ENCODE peak calls at places on chromosome 9, in eight cellular contexts. I is stomach; U is mucosa of descending colon; K is PC-3; E is pancreas; X is IMR-90; F is CD8-positive, alpha-beta T cell; N is A673. G is an unnamed sample.
A peak's percentile ranks its signal among the peaks of the same experiment; 100 is the strongest.

GRCh38 chr9:84993105-84993504 is 323.6 kb downstream of the NTRK2 start:
- DNase-seq in I (no peak), U (no peak), K (no peak), E (no peak), X (no peak), F (no peak), N (no peak), G (no peak)

GRCh38 chr9:92807757-92808725 is 43.4 kb upstream of the BICD2 start:
- DNase-seq in I (no peak), U (no peak), K (no peak), E (no peak), X (no peak), F (peak; percentile 21), N (no peak), G (no peak)

GRCh38 chr9:90814355-90814754 is 12.7 kb downstream of the SYK start:
- DNase-seq in I (no peak), U (no peak), K (no peak), E (no peak), X (no peak), F (no peak), N (no peak), G (no peak)

GRCh38 chr9:101421653-101422065 is 13.9 kb downstream of the ALDOB start:
- DNase-seq in I (peak; percentile 76), U (no peak), K (no peak), E (peak; percentile 54), X (no peak), F (no peak), N (no peak), G (peak; percentile 34)

GRCh38 chr9:117414220-117414905 is 494 bp downstream of the ASTN2 start:
- DNase-seq in I (peak; percentile 37), U (peak; percentile 36), K (no peak), E (peak; percentile 47), X (no peak), F (no peak), N (no peak), G (no peak)

GRCh38 chr9:130860458-130861316 is 25.6 kb downstream of the ABL1 start:
- DNase-seq in I (peak; percentile 65), U (peak; percentile 66), K (no peak), E (no peak), X (peak; percentile 99), F (no peak), N (peak; percentile 37), G (peak; percentile 78)

GRCh38 chr9:113131689-113132151 is 19.1 kb upstream of the SLC31A2 start:
- DNase-seq in I (peak; percentile 37), U (no peak), K (peak; percentile 30), E (no peak), X (peak; percentile 37), F (no peak), N (peak; percentile 35), G (no peak)

GRCh38 chr9:14312721-14313377 is 1.1 kb downstream of the NFIB start:
- DNase-seq in I (no peak), U (peak; percentile 55), K (peak; percentile 22), E (peak; percentile 40), X (no peak), F (no peak), N (no peak), G (no peak)

GRCh38 chr9:38008168-38009034 is 60.6 kb downstream of the SHB start:
- DNase-seq in I (peak; percentile 35), U (no peak), K (peak; percentile 94), E (no peak), X (peak; percentile 93), F (no peak), N (peak; percentile 82), G (peak; percentile 80)

GRCh38 chr9:34403554-34404380 is 27.1 kb upstream of the MYORG start:
- DNase-seq in I (peak; percentile 77), U (no peak), K (peak; percentile 76), E (peak; percentile 76), X (peak; percentile 68), F (peak; percentile 59), N (peak; percentile 75), G (peak; percentile 75)

GRCh38 chr9:71363286-71363961 is 242.0 kb upstream of the TRPM3 start:
- DNase-seq in I (no peak), U (no peak), K (no peak), E (no peak), X (no peak), F (no peak), N (no peak), G (no peak)

GRCh38 chr9:2800385-2801179 is 43.3 kb downstream of the PUM3 start:
- DNase-seq in I (no peak), U (no peak), K (no peak), E (no peak), X (peak; percentile 36), F (no peak), N (peak; percentile 11), G (no peak)

GRCh38 chr9:33125871-33126822 is 41.0 kb downstream of the B4GALT1 start:
- DNase-seq in I (no peak), U (no peak), K (peak; percentile 5), E (no peak), X (peak; percentile 65), F (no peak), N (no peak), G (no peak)

GRCh38 chr9:108933231-108933630 is 693 bp downstream of the ELP1 start:
- DNase-seq in I (no peak), U (no peak), K (no peak), E (peak; percentile 10), X (peak; percentile 40), F (no peak), N (no peak), G (no peak)

GRCh38 chr9:126643945-126644527 is 30.3 kb downstream of the LMX1B start:
- DNase-seq in I (no peak), U (no peak), K (peak; percentile 51), E (peak; percentile 45), X (no peak), F (no peak), N (no peak), G (no peak)

GRCh38 chr9:120191141-120191540 is 388.8 kb downstream of the CDK5RAP2 start:
- DNase-seq in I (no peak), U (no peak), K (no peak), E (no peak), X (no peak), F (no peak), N (no peak), G (no peak)

GRCh38 chr9:38422555-38423245 is 1.6 kb downstream of the IGFBPL1 start:
- DNase-seq in I (no peak), U (no peak), K (no peak), E (no peak), X (no peak), F (no peak), N (no peak), G (no peak)

GRCh38 chr9:137034709-137035506 is 3.0 kb upstream of the FUT7 start:
- DNase-seq in I (peak; percentile 82), U (peak; percentile 91), K (peak; percentile 78), E (peak; percentile 86), X (peak; percentile 77), F (peak; percentile 90), N (peak; percentile 89), G (peak; percentile 83)

GRCh38 chr9:137037035-137037434 is 5.1 kb upstream of the FUT7 start:
- DNase-seq in I (no peak), U (no peak), K (no peak), E (no peak), X (no peak), F (no peak), N (no peak), G (no peak)

GRCh38 chr9:137034039-137034708 is 2.3 kb upstream of the FUT7 start:
- DNase-seq in I (peak; percentile 48), U (peak; percentile 85), K (no peak), E (no peak), X (no peak), F (no peak), N (no peak), G (no peak)

GRCh38 chr9:137035937-137036336 is 4.0 kb upstream of the FUT7 start:
- DNase-seq in I (no peak), U (no peak), K (no peak), E (no peak), X (no peak), F (no peak), N (no peak), G (no peak)

GRCh38 chr9:137035507-137035834 is 3.6 kb upstream of the FUT7 start:
- DNase-seq in I (no peak), U (no peak), K (no peak), E (no peak), X (no peak), F (no peak), N (no peak), G (no peak)
- TF ChIP-seq CTCF in I (no peak), U (no peak), K (peak; percentile 29), E (no peak), X (no peak), F (peak; percentile 12), N (peak; percentile 31), G (no peak)

GRCh38 chr9:136305822-136306690 is 2.2 kb upstream of the CCDC187 start:
- DNase-seq in I (no peak), U (no peak), K (no peak), E (no peak), X (no peak), F (no peak), N (no peak), G (no peak)
- H3K4me1 ChIP-seq in I (peaks cover 9% of the 10 kb centered on the region), U (peaks cover 1% of the 10 kb centered on the region), K (no peaks in the 10 kb centered on the region), E (no peaks in the 10 kb centered on the region), X (no peaks in the 10 kb centered on the region), F (no peaks in the 10 kb centered on the region), N (peaks cover 8% of the 10 kb centered on the region), G (no peaks in the 10 kb centered on the region)

GRCh38 chr9:18437315-18438200 is 36.4 kb upstream of the ADAMTSL1 start:
- DNase-seq in I (peak; percentile 59), U (no peak), K (no peak), E (peak; percentile 30), X (peak; percentile 65), F (no peak), N (no peak), G (no peak)

GRCh38 chr9:18441245-18441644 is 32.7 kb upstream of the ADAMTSL1 start:
- DNase-seq in I (no peak), U (no peak), K (no peak), E (no peak), X (peak; percentile 63), F (no peak), N (no peak), G (no peak)

GRCh38 chr9:18442629-18443491 is 31.1 kb upstream of the ADAMTSL1 start:
- DNase-seq in I (peak; percentile 77), U (peak; percentile 53), K (peak; percentile 71), E (peak; percentile 71), X (peak; percentile 87), F (peak; percentile 41), N (peak; percentile 52), G (peak; percentile 50)

GRCh38 chr9:18438300-18438925 is 35.5 kb upstream of the ADAMTSL1 start:
- DNase-seq in I (peak; percentile 29), U (no peak), K (no peak), E (no peak), X (peak; percentile 44), F (no peak), N (peak; percentile 4), G (no peak)

DNA sequence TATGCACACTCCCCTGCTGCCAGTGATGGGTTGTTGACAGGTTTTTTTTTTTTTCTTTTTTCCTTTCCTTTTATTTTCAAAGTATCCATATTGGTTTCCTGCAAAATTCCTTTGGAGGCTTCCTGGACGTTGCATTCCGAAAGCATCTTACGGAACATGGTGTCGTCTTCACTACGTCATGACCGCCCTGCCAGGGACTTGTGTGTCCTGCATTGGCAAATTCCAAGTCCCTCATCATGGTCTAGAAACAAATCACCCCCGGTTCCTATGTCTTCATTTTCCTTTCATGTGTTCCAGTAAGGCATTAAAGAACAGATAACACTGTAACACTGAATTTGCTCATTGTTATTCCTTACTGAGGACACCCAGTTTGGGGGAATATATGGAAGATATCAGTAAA is 35.0 kb upstream of the ADAMTSL1 start:
- DNase-seq in I (no peak), U (no peak), K (no peak), E (no peak), X (no peak), F (no peak), N (no peak), G (no peak)
- H3K4me3 ChIP-seq in I (peak overlapping the region; percentile 48), U (no peak overlapping the region), K (no peak overlapping the region), E (peak overlapping the region; percentile 31), X (peak overlapping the region; percentile 12), F (no peak overlapping the region), N (no peak overlapping the region), G (no peak overlapping the region)

GRCh38 chr9:89410709-89411111 is 87.2 kb downstream of the SEMA4D start:
- DNase-seq in I (no peak), U (no peak), K (peak; percentile 22), E (no peak), X (no peak), F (no peak), N (no peak), G (no peak)
- TF ChIP-seq CTCF in I (no peak), U (no peak), K (peak; percentile 43), E (no peak), X (peak; percentile 34), F (no peak), N (no peak), G (no peak)

G was measured in lung.